ENCODE peak calls at places on chromosomes 5 and 9, in nine cellular contexts. One of them, this sample, is unnamed.

GRCh38 chr5:151156732-151157402 is 712 bp downstream of the ANXA6 start:
- DNase-seq in lung: no peak
- DNase-seq in MCF 10A: no peak
- DNase-seq in transverse colon: no peak
- DNase-seq in IMR-90: peak; percentile 23
- DNase-seq in HFF-Myc: no peak
- DNase-seq in GM06990: peak; percentile 56
- DNase-seq in astrocyte of the spinal cord: peak; percentile 23
- DNase-seq in fibroblast of pulmonary artery: no peak
- DNase-seq in this sample: peak; percentile 56

GRCh38 chr5:149922950-149923349 is 21.6 kb downstream of the PDE6A start:
- DNase-seq in lung: no peak
- DNase-seq in IMR-90: no peak
- DNase-seq in fibroblast of pulmonary artery: no peak
- DNase-seq in MCF 10A: no peak
- DNase-seq in HFF-Myc: no peak
- DNase-seq in transverse colon: no peak
- DNase-seq in GM06990: no peak
- DNase-seq in astrocyte of the spinal cord: no peak
- DNase-seq in this sample: no peak

GRCh38 chr5:82396871-82397514 is 118.8 kb upstream of the RPS23 start:
- DNase-seq in astrocyte of the spinal cord: peak; percentile 99
- DNase-seq in fibroblast of pulmonary artery: peak; percentile 99
- DNase-seq in lung: peak; percentile 69
- DNase-seq in MCF 10A: peak; percentile 97
- DNase-seq in GM06990: no peak
- DNase-seq in IMR-90: peak; percentile 99
- DNase-seq in transverse colon: peak; percentile 47
- DNase-seq in HFF-Myc: peak; percentile 97
- DNase-seq in this sample: no peak

GRCh38 chr5:141430332-141431113 is at the start of gene PCDHGA12:
- DNase-seq in GM06990: peak; percentile 59
- DNase-seq in MCF 10A: peak; percentile 89
- DNase-seq in transverse colon: no peak
- DNase-seq in HFF-Myc: peak; percentile 65
- DNase-seq in astrocyte of the spinal cord: peak; percentile 91
- DNase-seq in IMR-90: peak; percentile 87
- DNase-seq in lung: no peak
- DNase-seq in fibroblast of pulmonary artery: peak; percentile 98
- DNase-seq in this sample: peak; percentile 89

GRCh38 chr5:130141689-130142320 is 237.5 kb downstream of the CHSY3 start:
- DNase-seq in fibroblast of pulmonary artery: peak; percentile 69
- DNase-seq in IMR-90: no peak
- DNase-seq in transverse colon: peak; percentile 14
- DNase-seq in GM06990: no peak
- DNase-seq in lung: no peak
- DNase-seq in astrocyte of the spinal cord: peak; percentile 47
- DNase-seq in HFF-Myc: peak; percentile 11
- DNase-seq in MCF 10A: peak; percentile 60
- DNase-seq in this sample: peak; percentile 29

GRCh38 chr9:127187231-127187956 is 65.0 kb upstream of the ANGPTL2 start:
- DNase-seq in astrocyte of the spinal cord: peak; percentile 95
- DNase-seq in GM06990: no peak
- DNase-seq in lung: peak; percentile 40
- DNase-seq in HFF-Myc: peak; percentile 96
- DNase-seq in MCF 10A: peak; percentile 99
- DNase-seq in fibroblast of pulmonary artery: peak; percentile 99
- DNase-seq in transverse colon: peak; percentile 54
- DNase-seq in IMR-90: peak; percentile 99
- DNase-seq in this sample: no peak

GRCh38 chr9:70049236-70049635 is 5.6 kb downstream of the MAMDC2 start:
- DNase-seq in GM06990: no peak
- DNase-seq in IMR-90: peak; percentile 79
- DNase-seq in MCF 10A: peak; percentile 85
- DNase-seq in lung: no peak
- DNase-seq in astrocyte of the spinal cord: peak; percentile 68
- DNase-seq in fibroblast of pulmonary artery: peak; percentile 81
- DNase-seq in transverse colon: peak; percentile 57
- DNase-seq in HFF-Myc: no peak
- DNase-seq in this sample: no peak

GRCh38 chr9:94812343-94812742 is 85.8 kb downstream of the AOPEP start:
- DNase-seq in GM06990: no peak
- DNase-seq in HFF-Myc: no peak
- DNase-seq in MCF 10A: peak; percentile 70
- DNase-seq in IMR-90: peak; percentile 77
- DNase-seq in lung: no peak
- DNase-seq in astrocyte of the spinal cord: peak; percentile 74
- DNase-seq in fibroblast of pulmonary artery: peak; percentile 78
- DNase-seq in transverse colon: no peak
- DNase-seq in this sample: no peak

GRCh38 chr5:16784843-16785791 is 151.0 kb downstream of the MYO10 start:
- DNase-seq in HFF-Myc: no peak
- DNase-seq in transverse colon: no peak
- DNase-seq in lung: no peak
- DNase-seq in astrocyte of the spinal cord: no peak
- DNase-seq in GM06990: peak; percentile 61
- DNase-seq in IMR-90: peak; percentile 31
- DNase-seq in MCF 10A: peak; percentile 51
- DNase-seq in fibroblast of pulmonary artery: peak; percentile 39
- DNase-seq in this sample: no peak

GRCh38 chr5:137209232-137209810 is 289.8 kb downstream of the SPOCK1 start:
- DNase-seq in HFF-Myc: no peak
- DNase-seq in MCF 10A: no peak
- DNase-seq in astrocyte of the spinal cord: no peak
- DNase-seq in lung: no peak
- DNase-seq in GM06990: no peak
- DNase-seq in transverse colon: no peak
- DNase-seq in fibroblast of pulmonary artery: no peak
- DNase-seq in IMR-90: no peak
- DNase-seq in this sample: no peak

GRCh38 chr9:34984049-34984448 is 5.5 kb upstream of the DNAJB5 start:
- DNase-seq in HFF-Myc: no peak
- DNase-seq in IMR-90: peak; percentile 48
- DNase-seq in GM06990: no peak
- DNase-seq in fibroblast of pulmonary artery: peak; percentile 55
- DNase-seq in lung: no peak
- DNase-seq in transverse colon: no peak
- DNase-seq in astrocyte of the spinal cord: peak; percentile 40
- DNase-seq in MCF 10A: peak; percentile 53
- DNase-seq in this sample: no peak

GRCh38 chr9:13967011-13967410 is 346.9 kb downstream of the NFIB start:
- DNase-seq in fibroblast of pulmonary artery: peak; percentile 31
- DNase-seq in HFF-Myc: no peak
- DNase-seq in GM06990: no peak
- DNase-seq in MCF 10A: no peak
- DNase-seq in lung: no peak
- DNase-seq in transverse colon: no peak
- DNase-seq in astrocyte of the spinal cord: peak; percentile 56
- DNase-seq in IMR-90: peak; percentile 22
- DNase-seq in this sample: no peak

DNA sequence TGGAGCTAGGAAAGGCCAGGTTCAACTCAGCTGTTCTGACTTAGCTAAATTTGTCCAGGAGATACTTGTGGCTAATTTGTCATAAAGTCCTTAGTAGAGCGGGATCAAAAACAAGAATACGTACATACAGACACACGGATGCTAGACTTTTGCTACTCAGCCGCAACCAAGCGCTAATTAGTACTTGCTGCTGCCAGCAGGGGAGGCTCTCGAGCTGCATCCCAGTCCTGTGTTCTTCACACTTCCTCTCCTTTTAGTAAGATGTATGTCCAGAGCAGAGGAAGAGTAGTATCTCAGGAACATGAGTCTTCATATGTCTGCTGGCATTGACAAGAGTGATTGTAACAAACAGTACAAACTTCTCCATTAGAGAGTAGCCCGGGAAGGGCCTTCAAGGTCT is 58.3 kb downstream of the CYFIP2 start:
- DNase-seq in fibroblast of pulmonary artery: no peak
- DNase-seq in HFF-Myc: no peak
- DNase-seq in astrocyte of the spinal cord: no peak
- DNase-seq in lung: no peak
- DNase-seq in GM06990: no peak
- DNase-seq in IMR-90: no peak
- DNase-seq in transverse colon: no peak
- DNase-seq in MCF 10A: no peak
- DNase-seq in this sample: no peak
- TF ChIP-seq CTCF in fibroblast of pulmonary artery: peak; percentile 34
- TF ChIP-seq CTCF in HFF-Myc: peak; percentile 48
- TF ChIP-seq CTCF in astrocyte of the spinal cord: peak; percentile 42
- TF ChIP-seq CTCF in lung: no peak
- TF ChIP-seq CTCF in GM06990: peak; percentile 36
- TF ChIP-seq CTCF in IMR-90: peak; percentile 40
- TF ChIP-seq CTCF in transverse colon: no peak
- TF ChIP-seq CTCF in MCF 10A: peak; percentile 42
- TF ChIP-seq CTCF in this sample: no peak

DNA sequence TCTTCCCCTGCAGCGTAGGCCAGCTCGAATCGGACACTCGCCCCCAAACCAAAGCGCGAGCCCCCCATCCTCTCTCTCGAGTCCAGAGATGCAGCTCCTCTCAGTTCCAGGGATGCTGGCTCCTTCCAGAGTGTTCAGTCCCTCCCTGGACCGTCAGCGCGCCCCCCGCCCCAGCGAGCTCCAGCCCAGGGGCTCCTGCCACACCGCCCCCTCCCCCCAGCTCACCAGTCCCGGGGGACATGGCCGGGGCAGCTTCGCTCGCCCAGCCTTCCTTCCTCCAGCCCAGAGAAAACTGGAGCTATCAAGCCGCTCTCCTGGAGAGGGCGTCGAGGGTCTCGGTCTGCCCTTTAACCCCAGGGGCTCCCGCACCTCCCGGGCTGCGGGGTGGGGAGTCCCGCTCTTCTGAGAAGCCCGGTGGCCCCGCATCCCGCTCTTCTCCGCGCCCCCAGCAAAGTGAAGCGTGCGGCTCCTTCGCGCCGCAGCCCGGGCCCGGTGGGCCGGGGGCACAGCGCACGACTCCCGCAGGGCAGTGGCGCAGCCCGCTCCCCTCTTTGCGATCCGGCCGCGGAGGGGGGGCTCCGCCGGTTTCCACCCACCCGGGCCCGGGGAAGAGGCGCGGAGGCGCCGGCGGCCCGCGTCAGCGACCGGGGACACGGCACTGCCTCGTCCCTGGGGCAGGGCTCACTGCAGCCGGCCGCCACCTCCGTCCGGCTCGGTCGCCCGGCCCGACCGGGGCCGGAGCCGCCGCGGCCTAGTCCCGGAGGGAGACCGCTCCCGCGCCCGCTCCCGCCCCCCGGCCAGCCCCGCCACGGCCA is 585 bp downstream of the MIER3 start:
- DNase-seq in HFF-Myc: no peak
- DNase-seq in lung: no peak
- DNase-seq in MCF 10A: peak; percentile 8
- DNase-seq in GM06990: no peak
- DNase-seq in astrocyte of the spinal cord: peak; percentile 5
- DNase-seq in IMR-90: no peak
- DNase-seq in transverse colon: peak; percentile 33
- DNase-seq in fibroblast of pulmonary artery: no peak
- DNase-seq in this sample: peak; percentile 49
- TF ChIP-seq CTCF in HFF-Myc: no peak
- TF ChIP-seq CTCF in lung: no peak
- TF ChIP-seq CTCF in MCF 10A: no peak
- TF ChIP-seq CTCF in GM06990: no peak
- TF ChIP-seq CTCF in astrocyte of the spinal cord: no peak
- TF ChIP-seq CTCF in IMR-90: no peak
- TF ChIP-seq CTCF in transverse colon: no peak
- TF ChIP-seq CTCF in fibroblast of pulmonary artery: no peak
- TF ChIP-seq CTCF in this sample: no peak

GRCh38 chr9:22005083-22005699 is 3.9 kb downstream of the CDKN2B start:
- DNase-seq in HFF-Myc: no peak
- DNase-seq in fibroblast of pulmonary artery: peak; percentile 36
- DNase-seq in MCF 10A: no peak
- DNase-seq in astrocyte of the spinal cord: peak; percentile 52
- DNase-seq in transverse colon: no peak
- DNase-seq in lung: no peak
- DNase-seq in GM06990: no peak
- DNase-seq in IMR-90: peak; percentile 37
- DNase-seq in this sample: no peak

GRCh38 chr9:22008662-22009562 is at the start of gene CDKN2B:
- DNase-seq in IMR-90: peak; percentile 94
- DNase-seq in HFF-Myc: peak; percentile 83
- DNase-seq in MCF 10A: no peak
- DNase-seq in transverse colon: peak; percentile 97
- DNase-seq in GM06990: peak; percentile 86
- DNase-seq in fibroblast of pulmonary artery: peak; percentile 98
- DNase-seq in astrocyte of the spinal cord: peak; percentile 97
- DNase-seq in lung: peak; percentile 96
- DNase-seq in this sample: peak; percentile 93

GRCh38 chr9:22005700-22006605 is 3.2 kb downstream of the CDKN2B start:
- DNase-seq in transverse colon: no peak
- DNase-seq in lung: no peak
- DNase-seq in MCF 10A: no peak
- DNase-seq in IMR-90: peak; percentile 31
- DNase-seq in astrocyte of the spinal cord: peak; percentile 59
- DNase-seq in fibroblast of pulmonary artery: peak; percentile 51
- DNase-seq in HFF-Myc: no peak
- DNase-seq in GM06990: no peak
- DNase-seq in this sample: no peak

GRCh38 chr9:22010881-22011625 is 1.9 kb upstream of the CDKN2B start:
- DNase-seq in GM06990: no peak
- DNase-seq in transverse colon: no peak
- DNase-seq in fibroblast of pulmonary artery: peak; percentile 62
- DNase-seq in IMR-90: peak; percentile 47
- DNase-seq in HFF-Myc: no peak
- DNase-seq in lung: no peak
- DNase-seq in MCF 10A: no peak
- DNase-seq in astrocyte of the spinal cord: peak; percentile 55
- DNase-seq in this sample: no peak

DNA sequence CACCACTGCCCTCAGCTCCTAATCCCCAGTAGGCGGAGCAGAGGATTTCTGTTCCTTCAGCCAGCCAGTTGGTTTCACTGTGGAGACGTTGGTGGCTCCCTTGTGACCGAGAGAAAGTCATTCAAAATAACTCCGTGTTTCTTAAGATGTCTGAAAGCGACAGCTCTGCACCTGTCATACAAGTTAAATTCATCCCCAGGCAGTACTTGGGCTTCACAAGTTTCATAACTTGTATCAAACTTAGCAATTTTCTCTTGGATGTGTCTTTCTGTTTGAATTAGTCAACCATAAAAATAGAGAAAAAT is 410 bp upstream of the CDKN2B start:
- DNase-seq in fibroblast of pulmonary artery: no peak
- DNase-seq in astrocyte of the spinal cord: no peak
- DNase-seq in MCF 10A: no peak
- DNase-seq in IMR-90: no peak
- DNase-seq in lung: no peak
- DNase-seq in transverse colon: no peak
- DNase-seq in HFF-Myc: no peak
- DNase-seq in GM06990: no peak
- DNase-seq in this sample: no peak
- TF ChIP-seq CTCF in fibroblast of pulmonary artery: peak; percentile 17
- TF ChIP-seq CTCF in astrocyte of the spinal cord: no peak
- TF ChIP-seq CTCF in MCF 10A: no peak
- TF ChIP-seq CTCF in IMR-90: peak; percentile 36
- TF ChIP-seq CTCF in lung: no peak
- TF ChIP-seq CTCF in transverse colon: no peak
- TF ChIP-seq CTCF in HFF-Myc: peak; percentile 30
- TF ChIP-seq CTCF in GM06990: no peak
- TF ChIP-seq CTCF in this sample: no peak

DNA sequence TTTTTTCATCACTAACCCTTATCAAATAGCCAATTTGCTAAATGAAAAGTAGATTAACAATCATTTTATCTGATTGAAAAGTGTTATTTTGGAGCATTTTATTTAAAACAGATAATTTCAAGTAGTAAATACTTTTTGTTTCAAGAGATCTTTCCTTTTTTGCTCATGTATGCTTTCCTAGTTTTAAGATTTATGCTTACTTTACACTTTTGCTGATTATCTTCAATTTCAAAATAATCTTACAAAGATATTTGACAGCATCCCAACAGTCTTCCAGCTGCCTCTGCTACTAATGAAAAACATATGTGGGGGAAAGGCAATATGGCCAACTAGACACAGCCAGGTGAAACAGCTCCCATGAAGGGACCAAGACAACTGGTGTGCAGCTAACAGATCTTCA is 1027.3 kb upstream of the CDH9 start:
- DNase-seq in IMR-90: no peak
- DNase-seq in astrocyte of the spinal cord: no peak
- DNase-seq in MCF 10A: no peak
- DNase-seq in lung: no peak
- DNase-seq in GM06990: no peak
- DNase-seq in transverse colon: no peak
- DNase-seq in HFF-Myc: no peak
- DNase-seq in fibroblast of pulmonary artery: no peak
- DNase-seq in this sample: no peak
- TF ChIP-seq CTCF in IMR-90: no peak
- TF ChIP-seq CTCF in astrocyte of the spinal cord: no peak
- TF ChIP-seq CTCF in MCF 10A: no peak
- TF ChIP-seq CTCF in lung: no peak
- TF ChIP-seq CTCF in GM06990: no peak
- TF ChIP-seq CTCF in transverse colon: no peak
- TF ChIP-seq CTCF in HFF-Myc: no peak
- TF ChIP-seq CTCF in fibroblast of pulmonary artery: no peak
- TF ChIP-seq CTCF in this sample: no peak